ENCODE peak calls at places on chromosomes 2 and 18, in four cellular contexts. R, U, X and Z are unnamed samples.
A peak's percentile ranks its signal among the peaks of the same experiment; 100 is the strongest.

GRCh38 chr2:27823135-27823534 is 51.6 kb downstream of the MRPL33 start:
- DNase-seq in R (no peak), U (no peak), X (no peak), Z (no peak)

GRCh38 chr18:74412106-74412880 is 44.8 kb downstream of the DIPK1C start:
- DNase-seq in R (no peak), U (no peak), X (no peak), Z (no peak)

GRCh38 chr2:203797363-203798111 is 70.0 kb upstream of the CTLA4 start:
- DNase-seq in R (peak; percentile 50), U (no peak), X (peak; percentile 55), Z (no peak)

GRCh38 chr2:222722327-222722946 is 51.0 kb downstream of the MOGAT1 start:
- DNase-seq in R (no peak), U (no peak), X (peak; percentile 43), Z (no peak)

GRCh38 chr2:10773841-10774341 is 38.7 kb downstream of the PDIA6 start:
- DNase-seq in R (no peak), U (no peak), X (no peak), Z (no peak)

GRCh38 chr2:40360652-40361051 is 91.2 kb downstream of the SLC8A1 start:
- DNase-seq in R (no peak), U (no peak), X (peak; percentile 67), Z (no peak)

GRCh38 chr18:43080671-43081070 is 34.8 kb downstream of the RIT2 start:
- DNase-seq in R (no peak), U (no peak), X (no peak), Z (no peak)

GRCh38 chr2:105538840-105539239 is 140.0 kb upstream of the FHL2 start:
- DNase-seq in R (no peak), U (no peak), X (no peak), Z (no peak)

GRCh38 chr2:168525741-168526140 is 69.7 kb downstream of the CERS6 start:
- DNase-seq in R (no peak), U (no peak), X (no peak), Z (no peak)

GRCh38 chr2:30404354-30405265 is 42.4 kb upstream of the LCLAT1 start:
- DNase-seq in R (no peak), U (no peak), X (peak; percentile 84), Z (no peak)

GRCh38 chr2:85772019-85772745 is 18.4 kb downstream of the ATOH8 start:
- DNase-seq in R (peak; percentile 99), U (peak; percentile 97), X (peak; percentile 100), Z (peak; percentile 99)

GRCh38 chr2:455913-456312 is 168.0 kb upstream of the ALKAL2 start:
- DNase-seq in R (no peak), U (no peak), X (no peak), Z (no peak)

GRCh38 chr2:164879901-164880535 is 38.4 kb upstream of the COBLL1 start:
- DNase-seq in R (no peak), U (no peak), X (no peak), Z (no peak)

GRCh38 chr2:112640800-112641675 is 4.7 kb upstream of the SLC20A1 start:
- DNase-seq in R (peak; percentile 81), U (peak; percentile 82), X (peak; percentile 96), Z (no peak)

GRCh38 chr2:215794829-215795546 is 218.4 kb downstream of the MREG start:
- DNase-seq in R (no peak), U (no peak), X (no peak), Z (no peak)

GRCh38 chr2:37355735-37356134 is 11.3 kb downstream of the QPCT start:
- DNase-seq in R (no peak), U (no peak), X (no peak), Z (no peak)

GRCh38 chr2:241853651-241854341 is 4.9 kb downstream of the PDCD1 start:
- DNase-seq in R (peak; percentile 43), U (no peak), X (peak; percentile 29), Z (no peak)